ENCODE peak calls at places on chromosomes 3 and 15, in nine cellular contexts. T is activated CD8-positive, alpha-beta memory T cell treated with anti-CD3 and anti-CD28 coated beads for 1 hour; Q is germinal center; B is GOT3; Z is iPS-NIHi11; K is tibial nerve; D is NCI-H1105; V is HT-29; N is breast epithelium. O is an unnamed sample.

GRCh38 chr15:65414841-65415621 is 7.7 kb downstream of the IGDCC4 start:
- DNase-seq in T (no peak), Q (no peak), B (no peak), Z (peak; percentile 86), K (no peak), D (peak; percentile 53), V (no peak), N (no peak), O (no peak)

GRCh38 chr3:175357758-175358157 is 498.6 kb downstream of the NAALADL2 start:
- DNase-seq in T (no peak), Q (no peak), B (no peak), Z (no peak), K (no peak), D (no peak), V (no peak), N (no peak), O (no peak)

GRCh38 chr3:50534721-50535330 is 31.4 kb upstream of the CACNA2D2 start:
- DNase-seq in T (no peak), Q (no peak), B (no peak), Z (no peak), K (no peak), D (no peak), V (no peak), N (no peak), O (no peak)

GRCh38 chr3:87420171-87420570 is 143.8 kb upstream of the POU1F1 start:
- DNase-seq in T (no peak), Q (no peak), B (no peak), Z (no peak), K (no peak), D (no peak), V (no peak), N (no peak), O (no peak)

GRCh38 chr15:65931221-65931620 is 61.9 kb downstream of the RAB11A start:
- DNase-seq in T (no peak), Q (no peak), B (no peak), Z (no peak), K (no peak), D (no peak), V (no peak), N (no peak), O (no peak)

GRCh38 chr3:119990888-119991287 is 103.4 kb downstream of the GSK3B start:
- DNase-seq in T (no peak), Q (no peak), B (no peak), Z (no peak), K (no peak), D (no peak), V (no peak), N (no peak), O (no peak)

GRCh38 chr3:89067736-89068135 is 39.7 kb upstream of the EPHA3 start:
- DNase-seq in T (no peak), Q (no peak), B (no peak), Z (no peak), K (no peak), D (no peak), V (no peak), N (no peak), O (no peak)

GRCh38 chr3:71010731-71011455 is 572.6 kb downstream of the FOXP1 start:
- DNase-seq in T (no peak), Q (peak; percentile 6), B (no peak), Z (no peak), K (no peak), D (no peak), V (peak; percentile 24), N (no peak), O (peak; percentile 48)

GRCh38 chr3:53346514-53346913 is 829 bp downstream of the DCP1A start:
- DNase-seq in T (no peak), Q (no peak), B (no peak), Z (peak; percentile 17), K (no peak), D (no peak), V (peak; percentile 33), N (no peak), O (no peak)